ENCODE peak calls at places on chromosomes 11 and 22, in nine cellular contexts. One of them, this sample, is unnamed.

GRCh38 chr22:49179175-49179574 is 648.5 kb downstream of the BRD1 start:
- DNase-seq in AG10803: no peak
- DNase-seq in left ventricle myocardium inferior: no peak
- DNase-seq in BJ: no peak
- DNase-seq in ovary: no peak
- DNase-seq in Caco-2: no peak
- DNase-seq in colonic mucosa: no peak
- DNase-seq in fibroblast of the aortic adventitia: no peak
- DNase-seq in hepatocyte: no peak
- DNase-seq in this sample: no peak

GRCh38 chr11:36467913-36468312 is 42.2 kb downstream of the TRAF6 start:
- DNase-seq in AG10803: no peak
- DNase-seq in left ventricle myocardium inferior: no peak
- DNase-seq in BJ: no peak
- DNase-seq in ovary: no peak
- DNase-seq in Caco-2: no peak
- DNase-seq in colonic mucosa: no peak
- DNase-seq in fibroblast of the aortic adventitia: no peak
- DNase-seq in hepatocyte: no peak
- DNase-seq in this sample: no peak

GRCh38 chr11:11148104-11148509 is 204.9 kb downstream of the CSNK2A3 start:
- DNase-seq in AG10803: peak; percentile 91
- DNase-seq in left ventricle myocardium inferior: peak; percentile 77
- DNase-seq in BJ: peak; percentile 71
- DNase-seq in ovary: peak; percentile 76
- DNase-seq in Caco-2: peak; percentile 77
- DNase-seq in colonic mucosa: no peak
- DNase-seq in fibroblast of the aortic adventitia: peak; percentile 95
- DNase-seq in hepatocyte: peak; percentile 87
- DNase-seq in this sample: peak; percentile 79

GRCh38 chr11:6365659-6366058 is 24.6 kb upstream of the SMPD1 start:
- DNase-seq in AG10803: no peak
- DNase-seq in left ventricle myocardium inferior: no peak
- DNase-seq in BJ: no peak
- DNase-seq in ovary: no peak
- DNase-seq in Caco-2: peak; percentile 45
- DNase-seq in colonic mucosa: peak; percentile 56
- DNase-seq in fibroblast of the aortic adventitia: no peak
- DNase-seq in hepatocyte: peak; percentile 69
- DNase-seq in this sample: no peak

GRCh38 chr11:70782401-70782913 is 384.1 kb downstream of the CTTN start:
- DNase-seq in AG10803: no peak
- DNase-seq in left ventricle myocardium inferior: no peak
- DNase-seq in BJ: no peak
- DNase-seq in ovary: no peak
- DNase-seq in Caco-2: no peak
- DNase-seq in colonic mucosa: no peak
- DNase-seq in fibroblast of the aortic adventitia: no peak
- DNase-seq in hepatocyte: no peak
- DNase-seq in this sample: no peak

GRCh38 chr11:102110761-102111010 is 439 bp downstream of the YAP1 start:
- DNase-seq in AG10803: no peak
- DNase-seq in left ventricle myocardium inferior: no peak
- DNase-seq in BJ: no peak
- DNase-seq in ovary: peak; percentile 66
- DNase-seq in Caco-2: no peak
- DNase-seq in colonic mucosa: no peak
- DNase-seq in fibroblast of the aortic adventitia: no peak
- DNase-seq in hepatocyte: no peak
- DNase-seq in this sample: no peak

GRCh38 chr11:114301088-114301487 is 4.9 kb downstream of the NNMT start:
- DNase-seq in AG10803: no peak
- DNase-seq in left ventricle myocardium inferior: no peak
- DNase-seq in BJ: no peak
- DNase-seq in ovary: no peak
- DNase-seq in Caco-2: no peak
- DNase-seq in colonic mucosa: no peak
- DNase-seq in fibroblast of the aortic adventitia: peak; percentile 46
- DNase-seq in hepatocyte: no peak
- DNase-seq in this sample: no peak

GRCh38 chr11:102079625-102080024 is 30.6 kb upstream of the YAP1 start:
- DNase-seq in AG10803: no peak
- DNase-seq in left ventricle myocardium inferior: no peak
- DNase-seq in BJ: no peak
- DNase-seq in ovary: no peak
- DNase-seq in Caco-2: no peak
- DNase-seq in colonic mucosa: no peak
- DNase-seq in fibroblast of the aortic adventitia: no peak
- DNase-seq in hepatocyte: no peak
- DNase-seq in this sample: no peak

GRCh38 chr22:42925598-42925997 is 68.5 kb upstream of the ARFGAP3 start:
- DNase-seq in AG10803: peak; percentile 13
- DNase-seq in left ventricle myocardium inferior: no peak
- DNase-seq in BJ: no peak
- DNase-seq in ovary: no peak
- DNase-seq in Caco-2: no peak
- DNase-seq in colonic mucosa: no peak
- DNase-seq in fibroblast of the aortic adventitia: no peak
- DNase-seq in hepatocyte: no peak
- DNase-seq in this sample: no peak

GRCh38 chr11:119207300-119207570 is 1.1 kb downstream of the CBL start:
- DNase-seq in AG10803: peak; percentile 29
- DNase-seq in left ventricle myocardium inferior: no peak
- DNase-seq in BJ: no peak
- DNase-seq in ovary: no peak
- DNase-seq in Caco-2: no peak
- DNase-seq in colonic mucosa: no peak
- DNase-seq in fibroblast of the aortic adventitia: peak; percentile 42
- DNase-seq in hepatocyte: peak; percentile 12
- DNase-seq in this sample: peak; percentile 15

GRCh38 chr11:119209186-119209585 is 3.0 kb downstream of the CBL start:
- DNase-seq in AG10803: no peak
- DNase-seq in left ventricle myocardium inferior: no peak
- DNase-seq in BJ: no peak
- DNase-seq in ovary: no peak
- DNase-seq in Caco-2: peak; percentile 25
- DNase-seq in colonic mucosa: no peak
- DNase-seq in fibroblast of the aortic adventitia: no peak
- DNase-seq in hepatocyte: no peak
- DNase-seq in this sample: no peak

GRCh38 chr11:119206512-119207299 is 567 bp downstream of the CBL start:
- DNase-seq in AG10803: no peak
- DNase-seq in left ventricle myocardium inferior: peak; percentile 51
- DNase-seq in BJ: no peak
- DNase-seq in ovary: peak; percentile 72
- DNase-seq in Caco-2: peak; percentile 64
- DNase-seq in colonic mucosa: peak; percentile 64
- DNase-seq in fibroblast of the aortic adventitia: no peak
- DNase-seq in hepatocyte: peak; percentile 72
- DNase-seq in this sample: no peak

GRCh38 chr11:119205574-119206511 is at the start of gene CBL:
- DNase-seq in AG10803: peak; percentile 84
- DNase-seq in left ventricle myocardium inferior: peak; percentile 96
- DNase-seq in BJ: peak; percentile 31
- DNase-seq in ovary: peak; percentile 97
- DNase-seq in Caco-2: peak; percentile 98
- DNase-seq in colonic mucosa: peak; percentile 99
- DNase-seq in fibroblast of the aortic adventitia: peak; percentile 88
- DNase-seq in hepatocyte: peak; percentile 97
- DNase-seq in this sample: peak; percentile 91

GRCh38 chr11:119207607-119208006 is 1.5 kb downstream of the CBL start:
- DNase-seq in AG10803: no peak
- DNase-seq in left ventricle myocardium inferior: no peak
- DNase-seq in BJ: no peak
- DNase-seq in ovary: no peak
- DNase-seq in Caco-2: no peak
- DNase-seq in colonic mucosa: no peak
- DNase-seq in fibroblast of the aortic adventitia: no peak
- DNase-seq in hepatocyte: no peak
- DNase-seq in this sample: no peak
- H3K4me3 ChIP-seq in AG10803: peak overlapping the region; percentile 90
- H3K4me3 ChIP-seq in left ventricle myocardium inferior: peak overlapping the region; percentile 98
- H3K4me3 ChIP-seq in BJ: peak overlapping the region; percentile 98
- H3K4me3 ChIP-seq in ovary: no peak overlapping the region
- H3K4me3 ChIP-seq in Caco-2: peak overlapping the region; percentile 88
- H3K4me3 ChIP-seq in colonic mucosa: no peak overlapping the region
- H3K4me3 ChIP-seq in fibroblast of the aortic adventitia: peak overlapping the region; percentile 95
- H3K4me3 ChIP-seq in hepatocyte: peak overlapping the region; percentile 99
- H3K4me3 ChIP-seq in this sample: peak overlapping the region; percentile 95

GRCh38 chr11:31160504-31161422 is 208.8 kb downstream of the DCDC1 start:
- DNase-seq in AG10803: no peak
- DNase-seq in left ventricle myocardium inferior: no peak
- DNase-seq in BJ: no peak
- DNase-seq in ovary: no peak
- DNase-seq in Caco-2: no peak
- DNase-seq in colonic mucosa: no peak
- DNase-seq in fibroblast of the aortic adventitia: no peak
- DNase-seq in hepatocyte: no peak
- DNase-seq in this sample: no peak
- TF ChIP-seq CTCF in AG10803: peak; percentile 22
- TF ChIP-seq CTCF in left ventricle myocardium inferior: peak; percentile 39
- TF ChIP-seq CTCF in BJ: no peak
- TF ChIP-seq CTCF in ovary: no peak
- TF ChIP-seq CTCF in Caco-2: peak; percentile 56
- TF ChIP-seq CTCF in colonic mucosa: no peak
- TF ChIP-seq CTCF in fibroblast of the aortic adventitia: peak; percentile 56
- TF ChIP-seq CTCF in hepatocyte: no peak
- TF ChIP-seq CTCF in this sample: peak; percentile 41

DNA sequence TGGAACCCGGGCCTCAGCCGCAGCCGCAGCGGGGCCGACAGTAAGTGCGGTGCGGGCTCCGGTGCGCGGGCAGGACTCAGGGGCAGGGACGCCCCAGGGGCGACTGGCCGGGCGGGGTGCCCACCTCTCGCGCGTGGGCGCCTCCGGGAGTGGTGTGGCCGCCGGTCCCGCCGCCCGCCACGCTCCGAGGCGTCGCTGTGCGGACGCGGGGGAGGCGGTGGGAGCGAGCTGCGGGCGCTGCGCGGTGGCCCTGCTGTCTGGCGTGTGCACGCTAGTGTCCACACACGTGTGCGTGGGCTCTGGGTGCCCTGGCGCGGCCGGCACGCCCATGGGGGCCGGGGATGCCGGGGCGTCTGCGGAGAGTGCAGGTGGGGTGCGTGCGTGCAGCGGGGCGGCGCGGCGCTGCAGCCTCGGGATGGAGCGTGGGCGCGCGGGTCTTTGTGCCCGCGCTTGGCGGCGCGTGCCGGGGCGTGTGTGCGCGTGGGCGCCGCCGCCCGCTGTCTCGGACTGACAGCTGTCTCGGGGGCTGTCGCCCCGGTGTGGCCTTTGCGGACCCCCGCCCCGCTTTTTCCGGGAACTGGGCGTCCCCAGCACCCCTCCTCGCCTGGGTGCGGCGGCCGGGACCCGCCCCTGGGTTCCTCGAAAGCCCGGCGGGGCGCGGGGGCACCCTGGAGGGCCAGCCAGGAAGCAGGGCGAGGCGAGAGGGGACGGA is 800 bp downstream of the KCNK4 start:
- DNase-seq in AG10803: no peak
- DNase-seq in left ventricle myocardium inferior: no peak
- DNase-seq in BJ: no peak
- DNase-seq in ovary: no peak
- DNase-seq in Caco-2: no peak
- DNase-seq in colonic mucosa: no peak
- DNase-seq in fibroblast of the aortic adventitia: no peak
- DNase-seq in hepatocyte: no peak
- DNase-seq in this sample: no peak
- H3K4me3 ChIP-seq in AG10803: peak overlapping the region; percentile 15
- H3K4me3 ChIP-seq in left ventricle myocardium inferior: peak overlapping the region; percentile 61
- H3K4me3 ChIP-seq in BJ: peak overlapping the region; percentile 20
- H3K4me3 ChIP-seq in ovary: no peak overlapping the region
- H3K4me3 ChIP-seq in Caco-2: peak overlapping the region; percentile 26
- H3K4me3 ChIP-seq in colonic mucosa: peak overlapping the region; percentile 19
- H3K4me3 ChIP-seq in fibroblast of the aortic adventitia: peak overlapping the region; percentile 40
- H3K4me3 ChIP-seq in hepatocyte: peak overlapping the region; percentile 23
- H3K4me3 ChIP-seq in this sample: no peak overlapping the region

GRCh38 chr11:14972581-14973490 is 685 bp upstream of the CALCA start:
- DNase-seq in AG10803: no peak
- DNase-seq in left ventricle myocardium inferior: no peak
- DNase-seq in BJ: no peak
- DNase-seq in ovary: no peak
- DNase-seq in Caco-2: no peak
- DNase-seq in colonic mucosa: no peak
- DNase-seq in fibroblast of the aortic adventitia: no peak
- DNase-seq in hepatocyte: no peak
- DNase-seq in this sample: no peak

GRCh38 chr11:14973621-14974020 is 1.5 kb upstream of the CALCA start:
- DNase-seq in AG10803: no peak
- DNase-seq in left ventricle myocardium inferior: no peak
- DNase-seq in BJ: no peak
- DNase-seq in ovary: no peak
- DNase-seq in Caco-2: no peak
- DNase-seq in colonic mucosa: no peak
- DNase-seq in fibroblast of the aortic adventitia: peak; percentile 18
- DNase-seq in hepatocyte: peak; percentile 44
- DNase-seq in this sample: peak; percentile 17

GRCh38 chr11:14974021-14974698 is 2.0 kb upstream of the CALCA start:
- DNase-seq in AG10803: no peak
- DNase-seq in left ventricle myocardium inferior: no peak
- DNase-seq in BJ: no peak
- DNase-seq in ovary: no peak
- DNase-seq in Caco-2: no peak
- DNase-seq in colonic mucosa: no peak
- DNase-seq in fibroblast of the aortic adventitia: no peak
- DNase-seq in hepatocyte: no peak
- DNase-seq in this sample: no peak

GRCh38 chr11:14977481-14977880 is 5.3 kb upstream of the CALCA start:
- DNase-seq in AG10803: no peak
- DNase-seq in left ventricle myocardium inferior: no peak
- DNase-seq in BJ: no peak
- DNase-seq in ovary: no peak
- DNase-seq in Caco-2: no peak
- DNase-seq in colonic mucosa: no peak
- DNase-seq in fibroblast of the aortic adventitia: no peak
- DNase-seq in hepatocyte: no peak
- DNase-seq in this sample: no peak

DNA sequence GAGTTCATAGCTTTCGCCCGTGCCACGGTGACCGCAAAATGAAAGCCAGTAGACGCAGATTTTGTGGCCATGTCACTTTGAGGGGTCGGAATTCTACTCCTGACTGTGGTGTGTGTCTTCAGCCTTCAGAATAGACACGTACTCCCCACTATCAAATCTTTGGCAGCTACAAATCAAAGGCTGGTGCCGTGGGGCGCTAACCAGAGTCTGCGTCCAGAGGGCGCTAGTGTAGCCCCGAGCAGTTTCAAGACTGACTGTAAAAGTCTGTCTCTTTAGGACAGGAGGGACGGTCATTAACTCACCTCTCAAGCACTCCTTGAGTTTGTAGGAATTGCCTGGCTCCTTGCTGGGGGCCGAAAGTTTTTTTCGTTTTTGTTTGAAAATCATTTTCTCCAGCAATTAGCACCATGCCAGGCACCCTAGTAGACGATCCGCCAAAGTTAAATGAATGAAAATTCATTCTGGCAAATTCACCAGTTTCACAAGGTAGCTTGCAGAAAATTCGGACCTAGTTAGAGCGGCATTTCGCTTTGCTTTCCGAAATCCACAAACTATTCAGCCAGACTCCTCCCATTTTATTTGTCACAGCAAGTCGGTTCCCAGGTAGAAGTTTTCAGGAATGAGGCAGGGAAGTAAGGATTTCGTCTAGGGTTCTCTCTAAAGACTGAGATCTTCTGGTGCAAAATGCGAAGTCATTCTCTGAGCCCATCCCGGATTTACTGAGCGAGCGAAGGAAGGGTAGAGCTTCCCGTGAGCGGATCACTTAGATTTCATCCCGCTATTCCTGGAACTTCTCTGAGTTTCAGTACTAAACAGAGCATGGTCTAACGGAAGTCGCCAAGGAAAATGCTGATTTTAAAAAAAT is 2.8 kb upstream of the CALCA start:
- DNase-seq in AG10803: peak; percentile 23
- DNase-seq in left ventricle myocardium inferior: peak; percentile 22
- DNase-seq in BJ: no peak
- DNase-seq in ovary: no peak
- DNase-seq in Caco-2: peak; percentile 58
- DNase-seq in colonic mucosa: peak; percentile 55
- DNase-seq in fibroblast of the aortic adventitia: peak; percentile 49
- DNase-seq in hepatocyte: peak; percentile 64
- DNase-seq in this sample: peak; percentile 36
- TF ChIP-seq CTCF in AG10803: peak; percentile 70
- TF ChIP-seq CTCF in left ventricle myocardium inferior: peak; percentile 63
- TF ChIP-seq CTCF in BJ: peak; percentile 55
- TF ChIP-seq CTCF in ovary: no peak
- TF ChIP-seq CTCF in Caco-2: peak; percentile 67
- TF ChIP-seq CTCF in colonic mucosa: peak; percentile 56
- TF ChIP-seq CTCF in fibroblast of the aortic adventitia: peak; percentile 78
- TF ChIP-seq CTCF in hepatocyte: peak; percentile 58
- TF ChIP-seq CTCF in this sample: peak; percentile 75